ENCODE peak calls at places on chromosomes 1 and 21, in seven cellular contexts. One of them, this sample, is unnamed.

GRCh38 chr1:31647106-31647505 is 2.4 kb upstream of the PEF1 start:
- DNase-seq in HCT116: no peak
- DNase-seq in K562: no peak
- DNase-seq in Panc1: no peak
- DNase-seq in H1: no peak
- DNase-seq in HepG2: peak
- DNase-seq in SK-N-SH: no peak
- DNase-seq in this sample: no peak

GRCh38 chr1:228005511-228006033 is 1.2 kb upstream of the WNT3A start:
- DNase-seq in HCT116: no peak
- DNase-seq in K562: no peak
- DNase-seq in Panc1: no peak
- DNase-seq in H1: no peak
- DNase-seq in HepG2: no peak
- DNase-seq in SK-N-SH: peak
- DNase-seq in this sample: no peak

GRCh38 chr1:6499318-6499717 is 7.9 kb upstream of the PLEKHG5 start:
- DNase-seq in HCT116: no peak
- DNase-seq in K562: no peak
- DNase-seq in Panc1: no peak
- DNase-seq in H1: no peak
- DNase-seq in HepG2: no peak
- DNase-seq in SK-N-SH: no peak
- DNase-seq in this sample: no peak

GRCh38 chr1:81209471-81209870 is 591.3 kb upstream of the ADGRL2 start:
- DNase-seq in HCT116: no peak
- DNase-seq in K562: no peak
- DNase-seq in Panc1: no peak
- DNase-seq in H1: no peak
- DNase-seq in HepG2: no peak
- DNase-seq in SK-N-SH: no peak
- DNase-seq in this sample: no peak

GRCh38 chr1:211928222-211928856 is 97.8 kb upstream of the LPGAT1 start:
- DNase-seq in HCT116: no peak
- DNase-seq in K562: peak
- DNase-seq in Panc1: no peak
- DNase-seq in H1: peak
- DNase-seq in HepG2: peak
- DNase-seq in SK-N-SH: no peak
- DNase-seq in this sample: no peak

GRCh38 chr1:92411511-92411910 is 75.2 kb downstream of the GFI1 start:
- DNase-seq in HCT116: no peak
- DNase-seq in K562: no peak
- DNase-seq in Panc1: no peak
- DNase-seq in H1: no peak
- DNase-seq in HepG2: no peak
- DNase-seq in SK-N-SH: no peak
- DNase-seq in this sample: no peak

GRCh38 chr1:225871374-225872074 is 10.7 kb downstream of the TMEM63A start:
- DNase-seq in HCT116: no peak
- DNase-seq in K562: no peak
- DNase-seq in Panc1: peak
- DNase-seq in H1: no peak
- DNase-seq in HepG2: no peak
- DNase-seq in SK-N-SH: no peak
- DNase-seq in this sample: no peak

GRCh38 chr1:996851-997727 is 2.8 kb downstream of the HES4 start:
- DNase-seq in HCT116: no peak
- DNase-seq in K562: peak
- DNase-seq in Panc1: no peak
- DNase-seq in H1: no peak
- DNase-seq in HepG2: no peak
- DNase-seq in SK-N-SH: peak
- DNase-seq in this sample: no peak

GRCh38 chr1:181139631-181140051 is 51.1 kb downstream of the IER5 start:
- DNase-seq in HCT116: no peak
- DNase-seq in K562: no peak
- DNase-seq in Panc1: no peak
- DNase-seq in H1: no peak
- DNase-seq in HepG2: no peak
- DNase-seq in SK-N-SH: no peak
- DNase-seq in this sample: no peak

GRCh38 chr1:91015794-91016550 is 5.9 kb downstream of the ZNF644 start:
- DNase-seq in HCT116: no peak
- DNase-seq in K562: no peak
- DNase-seq in Panc1: peak
- DNase-seq in H1: no peak
- DNase-seq in HepG2: peak
- DNase-seq in SK-N-SH: no peak
- DNase-seq in this sample: no peak

GRCh38 chr1:26490155-26490554 is 17.9 kb downstream of the HMGN2 start:
- DNase-seq in HCT116: no peak
- DNase-seq in K562: no peak
- DNase-seq in Panc1: no peak
- DNase-seq in H1: no peak
- DNase-seq in HepG2: no peak
- DNase-seq in SK-N-SH: no peak
- DNase-seq in this sample: no peak

GRCh38 chr1:36968730-36969129 is 65.6 kb downstream of the GRIK3 start:
- DNase-seq in HCT116: no peak
- DNase-seq in K562: no peak
- DNase-seq in Panc1: no peak
- DNase-seq in H1: no peak
- DNase-seq in HepG2: no peak
- DNase-seq in SK-N-SH: no peak
- DNase-seq in this sample: no peak

GRCh38 chr1:95984975-95985374 is 736.6 kb upstream of the PTBP2 start:
- DNase-seq in HCT116: no peak
- DNase-seq in K562: no peak
- DNase-seq in Panc1: no peak
- DNase-seq in H1: no peak
- DNase-seq in HepG2: no peak
- DNase-seq in SK-N-SH: peak
- DNase-seq in this sample: no peak

GRCh38 chr1:227315500-227316346 is 2.6 kb downstream of the CDC42BPA start:
- DNase-seq in HCT116: no peak
- DNase-seq in K562: no peak
- DNase-seq in Panc1: no peak
- DNase-seq in H1: no peak
- DNase-seq in HepG2: peak
- DNase-seq in SK-N-SH: no peak
- DNase-seq in this sample: no peak

GRCh38 chr1:94416901-94417701 is 1.1 kb upstream of the ABCD3 start:
- DNase-seq in HCT116: no peak
- DNase-seq in K562: peak
- DNase-seq in Panc1: no peak
- DNase-seq in H1: no peak
- DNase-seq in HepG2: peak
- DNase-seq in SK-N-SH: no peak
- DNase-seq in this sample: no peak

GRCh38 chr1:228976316-228976715 is 241.0 kb downstream of the RHOU start:
- DNase-seq in HCT116: no peak
- DNase-seq in K562: no peak
- DNase-seq in Panc1: no peak
- DNase-seq in H1: no peak
- DNase-seq in HepG2: no peak
- DNase-seq in SK-N-SH: no peak
- DNase-seq in this sample: no peak

GRCh38 chr1:55155522-55155921 is 59.6 kb downstream of the USP24 start:
- DNase-seq in HCT116: no peak
- DNase-seq in K562: no peak
- DNase-seq in Panc1: no peak
- DNase-seq in H1: no peak
- DNase-seq in HepG2: no peak
- DNase-seq in SK-N-SH: peak
- DNase-seq in this sample: no peak

GRCh38 chr1:226882631-226883409 is 12.4 kb downstream of the PSEN2 start:
- DNase-seq in HCT116: no peak
- DNase-seq in K562: no peak
- DNase-seq in Panc1: no peak
- DNase-seq in H1: no peak
- DNase-seq in HepG2: no peak
- DNase-seq in SK-N-SH: no peak
- DNase-seq in this sample: peak

GRCh38 chr1:26066857-26067256 is 573 bp downstream of the TRIM63 start:
- DNase-seq in HCT116: no peak
- DNase-seq in K562: peak
- DNase-seq in Panc1: no peak
- DNase-seq in H1: no peak
- DNase-seq in HepG2: no peak
- DNase-seq in SK-N-SH: peak
- DNase-seq in this sample: no peak

GRCh38 chr21:30257773-30258172 is 25.0 kb downstream of the KRTAP24-1 start:
- DNase-seq in HCT116: no peak
- DNase-seq in K562: peak
- DNase-seq in Panc1: no peak
- DNase-seq in H1: no peak
- DNase-seq in HepG2: no peak
- DNase-seq in SK-N-SH: peak
- DNase-seq in this sample: no peak

GRCh38 chr21:37710555-37711293 is 205.5 kb downstream of the KCNJ6 start:
- DNase-seq in HCT116: no peak
- DNase-seq in K562: no peak
- DNase-seq in Panc1: no peak
- DNase-seq in H1: no peak
- DNase-seq in HepG2: peak
- DNase-seq in SK-N-SH: peak
- DNase-seq in this sample: no peak
- TF ChIP-seq SIN3A in HCT116: no peak
- TF ChIP-seq SIN3A in K562: no peak
- TF ChIP-seq SIN3A in Panc1: no peak
- TF ChIP-seq SIN3A in H1: no peak
- TF ChIP-seq SIN3A in HepG2: no peak
- TF ChIP-seq SIN3A in SK-N-SH: no peak
- TF ChIP-seq SIN3A in this sample: no peak

GRCh38 chr21:42496839-42497202 is 797 bp upstream of the RSPH1 start:
- DNase-seq in HCT116: no peak
- DNase-seq in K562: no peak
- DNase-seq in Panc1: no peak
- DNase-seq in H1: no peak
- DNase-seq in HepG2: no peak
- DNase-seq in SK-N-SH: peak
- DNase-seq in this sample: no peak

GRCh38 chr21:42496120-42496838 is at the start of gene RSPH1:
- DNase-seq in HCT116: peak
- DNase-seq in K562: peak
- DNase-seq in Panc1: peak
- DNase-seq in H1: peak
- DNase-seq in HepG2: peak
- DNase-seq in SK-N-SH: peak
- DNase-seq in this sample: peak

GRCh38 chr21:42495027-42495426 is 997 bp downstream of the RSPH1 start:
- DNase-seq in HCT116: no peak
- DNase-seq in K562: no peak
- DNase-seq in Panc1: no peak
- DNase-seq in H1: no peak
- DNase-seq in HepG2: no peak
- DNase-seq in SK-N-SH: no peak
- DNase-seq in this sample: no peak

GRCh38 chr21:42498012-42498411 is 2.0 kb upstream of the RSPH1 start:
- DNase-seq in HCT116: no peak
- DNase-seq in K562: no peak
- DNase-seq in Panc1: no peak
- DNase-seq in H1: no peak
- DNase-seq in HepG2: no peak
- DNase-seq in SK-N-SH: no peak
- DNase-seq in this sample: no peak

DNA sequence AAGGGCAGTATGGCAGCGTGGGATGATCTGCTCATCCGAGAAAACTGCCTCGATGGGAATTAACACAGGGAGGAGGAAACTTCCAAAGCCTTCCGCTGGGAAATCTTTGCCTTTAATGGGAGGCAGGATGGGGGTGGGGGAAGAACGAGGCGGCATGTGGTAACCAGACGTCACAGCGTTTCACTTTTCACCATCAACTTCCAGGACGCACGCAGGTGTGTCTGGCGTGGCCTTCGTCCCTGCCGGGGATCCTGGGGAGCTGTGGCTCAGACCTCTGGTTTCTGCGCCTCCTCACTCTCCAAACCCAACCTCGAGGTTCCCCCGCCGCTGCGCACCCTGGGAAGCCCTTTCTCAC is 282 bp downstream of the RSPH1 start:
- DNase-seq in HCT116: no peak
- DNase-seq in K562: no peak
- DNase-seq in Panc1: no peak
- DNase-seq in H1: no peak
- DNase-seq in HepG2: no peak
- DNase-seq in SK-N-SH: no peak
- DNase-seq in this sample: no peak
- TF ChIP-seq SIN3A in HCT116: no peak
- TF ChIP-seq SIN3A in K562: no peak
- TF ChIP-seq SIN3A in Panc1: no peak
- TF ChIP-seq SIN3A in H1: no peak
- TF ChIP-seq SIN3A in HepG2: no peak
- TF ChIP-seq SIN3A in SK-N-SH: no peak
- TF ChIP-seq SIN3A in this sample: no peak

DNA sequence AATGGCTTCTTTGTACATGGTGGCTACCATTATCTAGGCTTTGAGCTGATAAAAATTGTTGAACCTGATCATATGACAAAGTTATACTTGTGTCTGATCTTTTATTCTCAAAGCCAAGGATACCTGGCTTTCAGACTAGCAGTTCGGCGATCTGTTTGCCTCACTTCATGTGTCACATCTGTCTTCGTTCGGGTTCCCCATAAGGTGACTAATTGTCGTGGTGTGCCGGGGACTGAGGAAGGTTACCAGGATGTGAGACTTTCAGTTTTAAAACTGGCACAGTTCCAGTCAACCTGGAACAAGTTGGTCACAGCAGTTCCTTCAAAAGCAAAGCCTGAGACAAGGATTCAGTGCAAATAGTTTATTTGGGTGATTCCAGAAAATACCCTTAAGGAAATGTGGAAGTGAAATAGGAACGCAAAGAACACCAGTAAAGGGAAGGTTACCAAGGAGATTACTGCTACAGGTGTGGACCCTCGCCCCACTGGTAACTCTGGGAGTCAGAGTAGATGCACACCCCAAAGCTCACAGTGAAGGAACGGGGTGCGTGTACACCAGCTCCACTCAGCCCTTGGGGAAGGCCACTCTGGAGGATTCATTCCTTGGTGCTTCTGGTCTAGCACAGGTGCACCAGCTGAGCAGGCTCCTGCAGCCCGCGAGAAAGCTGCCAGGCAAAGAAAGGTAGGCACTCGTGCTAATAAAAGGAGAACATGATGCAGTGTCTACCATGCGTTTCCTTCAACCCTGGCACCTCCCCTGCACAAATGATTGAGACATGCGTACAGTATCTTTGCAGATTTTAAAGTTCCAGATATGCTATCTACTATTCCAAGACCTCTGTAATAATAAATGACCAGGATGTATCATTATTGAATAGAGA is 69.0 kb downstream of the VWA5B1 start:
- DNase-seq in HCT116: peak
- DNase-seq in K562: no peak
- DNase-seq in Panc1: no peak
- DNase-seq in H1: no peak
- DNase-seq in HepG2: no peak
- DNase-seq in SK-N-SH: no peak
- DNase-seq in this sample: no peak
- TF ChIP-seq SIN3A in HCT116: no peak
- TF ChIP-seq SIN3A in K562: no peak
- TF ChIP-seq SIN3A in Panc1: no peak
- TF ChIP-seq SIN3A in H1: no peak
- TF ChIP-seq SIN3A in HepG2: no peak
- TF ChIP-seq SIN3A in SK-N-SH: no peak
- TF ChIP-seq SIN3A in this sample: no peak

GRCh38 chr1:35855016-35855700 is 27.9 kb upstream of the AGO1 start:
- DNase-seq in HCT116: no peak
- DNase-seq in K562: no peak
- DNase-seq in Panc1: no peak
- DNase-seq in H1: no peak
- DNase-seq in HepG2: no peak
- DNase-seq in SK-N-SH: peak
- DNase-seq in this sample: no peak
- TF ChIP-seq SIN3A in HCT116: no peak
- TF ChIP-seq SIN3A in K562: no peak
- TF ChIP-seq SIN3A in Panc1: no peak
- TF ChIP-seq SIN3A in H1: no peak
- TF ChIP-seq SIN3A in HepG2: no peak
- TF ChIP-seq SIN3A in SK-N-SH: no peak
- TF ChIP-seq SIN3A in this sample: no peak